ENCODE peak calls at places on chromosomes 11 and 22, in ten cellular contexts. G is A549; X is heart left ventricle; L is heart right ventricle; C is CD8-positive, alpha-beta memory T cell; Z is spleen; B is naive thymus-derived CD4-positive, alpha-beta T cell; A is CD8-positive, alpha-beta T cell; H is trophoblast cell; I is upper lobe of left lung. S is an unnamed sample.

GRCh38 chr11:120065876-120066275 is 72.0 kb downstream of the TRIM29 start:
- DNase-seq in G (no peak), X (no peak), L (no peak), C (no peak), Z (no peak), B (no peak), A (no peak), H (no peak), I (no peak), S (no peak)

GRCh38 chr11:114180301-114181055 is 115.7 kb upstream of the NNMT start:
- DNase-seq in G (peak), X (peak), L (peak), C (no peak), Z (no peak), B (no peak), A (peak), H (peak), I (no peak), S (no peak)

GRCh38 chr11:127003260-127003981 is 2.9 kb upstream of the KIRREL3 start:
- DNase-seq in G (peak), X (no peak), L (no peak), C (no peak), Z (no peak), B (no peak), A (no peak), H (peak), I (peak), S (peak)

GRCh38 chr11:94731921-94732601 is 36.1 kb upstream of the AMOTL1 start:
- DNase-seq in G (peak), X (peak), L (no peak), C (no peak), Z (no peak), B (no peak), A (no peak), H (peak), I (no peak), S (peak)

GRCh38 chr11:68449951-68450350 is 10.6 kb upstream of the PPP6R3 start:
- DNase-seq in G (no peak), X (no peak), L (peak), C (no peak), Z (peak), B (no peak), A (no peak), H (no peak), I (no peak), S (no peak)

GRCh38 chr22:26615149-26615548 is 2.7 kb downstream of the CRYBB1 start:
- DNase-seq in G (no peak), X (no peak), L (no peak), C (no peak), Z (peak), B (no peak), A (no peak), H (no peak), I (no peak), S (no peak)

GRCh38 chr22:37657590-37658132 is 862 bp upstream of the PDXP start:
- DNase-seq in G (no peak), X (no peak), L (no peak), C (no peak), Z (no peak), B (no peak), A (no peak), H (no peak), I (no peak), S (no peak)

GRCh38 chr11:9109858-9110731 is 18.7 kb upstream of the SCUBE2 start:
- DNase-seq in G (no peak), X (no peak), L (no peak), C (no peak), Z (no peak), B (no peak), A (no peak), H (no peak), I (no peak), S (no peak)

GRCh38 chr11:9853929-9854557 is 190.2 kb downstream of the SWAP70 start:
- DNase-seq in G (no peak), X (no peak), L (no peak), C (no peak), Z (no peak), B (no peak), A (no peak), H (no peak), I (no peak), S (no peak)

GRCh38 chr11:3723014-3723708 is 52.0 kb upstream of the CHRNA10 start:
- DNase-seq in G (peak), X (no peak), L (no peak), C (no peak), Z (no peak), B (no peak), A (no peak), H (peak), I (no peak), S (peak)

GRCh38 chr22:31626427-31627150 is 35.4 kb downstream of the PISD start:
- DNase-seq in G (no peak), X (no peak), L (no peak), C (no peak), Z (no peak), B (no peak), A (no peak), H (no peak), I (no peak), S (no peak)

GRCh38 chr11:75591966-75592365 is 29.9 kb downstream of the SERPINH1 start:
- DNase-seq in G (no peak), X (no peak), L (no peak), C (no peak), Z (no peak), B (no peak), A (no peak), H (no peak), I (no peak), S (no peak)

GRCh38 chr11:88103337-88104206 is 71.7 kb downstream of the RAB38 start:
- DNase-seq in G (peak), X (peak), L (no peak), C (peak), Z (no peak), B (peak), A (peak), H (peak), I (no peak), S (peak)

GRCh38 chr11:63502252-63502820 is 3.5 kb upstream of the LGALS12 start:
- DNase-seq in G (no peak), X (no peak), L (no peak), C (no peak), Z (no peak), B (peak), A (no peak), H (no peak), I (no peak), S (no peak)

GRCh38 chr11:129434641-129435498 is 59.2 kb downstream of the BARX2 start:
- DNase-seq in G (no peak), X (no peak), L (no peak), C (no peak), Z (no peak), B (no peak), A (no peak), H (no peak), I (no peak), S (no peak)

GRCh38 chr11:45089251-45089650 is 57.2 kb upstream of the PRDM11 start:
- DNase-seq in G (peak), X (peak), L (peak), C (no peak), Z (no peak), B (no peak), A (no peak), H (peak), I (no peak), S (peak)

GRCh38 chr22:41381329-41382097 is at the start of gene TEF:
- DNase-seq in G (peak), X (peak), L (peak), C (peak), Z (peak), B (peak), A (peak), H (peak), I (peak), S (peak)

GRCh38 chr11:123640677-123641494 is 13.5 kb downstream of the SCN3B start:
- DNase-seq in G (peak), X (peak), L (peak), C (peak), Z (no peak), B (peak), A (peak), H (no peak), I (no peak), S (peak)

GRCh38 chr11:2381494-2382128 is 4.5 kb downstream of the CD81 start:
- DNase-seq in G (no peak), X (no peak), L (peak), C (no peak), Z (peak), B (no peak), A (no peak), H (no peak), I (no peak), S (no peak)
- H3K4me3 ChIP-seq in G (no peak), X (no peak), L (no peak), C (no peak), Z (no peak), B (no peak), A (no peak), H (no peak), I (peak), S (no peak)

GRCh38 chr22:43047605-43048004 is 32.7 kb upstream of the PACSIN2 start:
- DNase-seq in G (no peak), X (no peak), L (no peak), C (no peak), Z (no peak), B (no peak), A (no peak), H (no peak), I (no peak), S (no peak)
- H3K27ac ChIP-seq in G (no peak), X (no peak), L (no peak), C (no peak), Z (no peak), B (no peak), A (no peak), H (no peak), I (no peak), S (peak)

DNA sequence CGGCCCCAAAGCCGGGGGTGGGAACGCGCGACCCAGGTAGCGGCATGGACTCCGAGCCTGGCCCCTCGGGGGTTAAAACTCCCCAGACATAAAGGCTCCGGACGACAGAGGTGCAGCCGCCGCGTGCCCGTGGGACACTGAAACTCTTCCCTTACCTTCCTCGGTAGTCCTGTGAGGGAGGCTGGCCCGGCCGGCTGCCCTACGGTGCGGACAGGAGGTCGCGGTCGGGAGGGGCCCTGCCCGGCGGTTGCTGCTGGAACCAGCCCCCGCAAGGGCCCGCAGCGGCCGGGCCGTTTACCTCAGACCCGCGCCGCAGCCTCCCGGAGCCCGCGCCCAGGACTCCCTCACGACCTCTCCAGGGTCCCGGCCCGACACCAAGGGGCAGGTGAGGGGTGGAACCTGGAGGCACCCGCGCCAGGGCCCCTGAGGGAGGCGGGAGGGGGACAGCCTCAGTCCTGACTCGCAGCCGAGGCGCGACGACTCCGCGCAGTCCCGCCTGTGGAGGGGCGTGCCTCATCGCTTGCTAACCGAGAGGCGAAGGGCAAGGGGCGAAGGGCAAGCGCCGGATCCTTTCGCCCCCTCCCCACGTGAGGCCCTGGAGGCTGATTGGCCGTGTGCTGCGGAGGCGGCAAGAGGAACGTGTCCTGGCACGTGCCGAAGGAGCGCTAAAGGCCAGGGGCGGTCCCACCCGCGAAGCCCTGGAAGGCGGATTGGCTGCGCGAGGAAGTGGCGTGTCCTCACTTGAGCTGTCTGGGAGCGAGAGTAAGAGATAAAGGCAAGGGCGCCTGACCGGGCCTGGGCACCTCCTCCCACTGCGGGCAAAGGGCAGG is at the start of gene UPB1:
- DNase-seq in G (no peak), X (no peak), L (no peak), C (no peak), Z (no peak), B (no peak), A (no peak), H (no peak), I (peak), S (no peak)
- H3K4me3 ChIP-seq in G (no peak), X (peak), L (peak), C (no peak), Z (no peak), B (no peak), A (no peak), H (no peak), I (peak), S (no peak)

GRCh38 chr22:24424001-24424900 is 3.1 kb upstream of the ADORA2A start:
- DNase-seq in G (no peak), X (no peak), L (peak), C (peak), Z (peak), B (peak), A (peak), H (no peak), I (peak), S (no peak)

GRCh38 chr22:24422078-24422665 is 5.2 kb upstream of the ADORA2A start:
- DNase-seq in G (no peak), X (no peak), L (no peak), C (no peak), Z (no peak), B (no peak), A (no peak), H (no peak), I (no peak), S (no peak)

GRCh38 chr22:24421428-24421931 is 5.9 kb upstream of the ADORA2A start:
- DNase-seq in G (peak), X (no peak), L (no peak), C (no peak), Z (no peak), B (peak), A (peak), H (no peak), I (no peak), S (no peak)

GRCh38 chr22:24424901-24425775 is 2.3 kb upstream of the ADORA2A start:
- DNase-seq in G (no peak), X (no peak), L (peak), C (no peak), Z (no peak), B (no peak), A (no peak), H (no peak), I (no peak), S (no peak)

GRCh38 chr22:24423519-24424000 is 3.8 kb upstream of the ADORA2A start:
- DNase-seq in G (peak), X (peak), L (peak), C (peak), Z (peak), B (peak), A (peak), H (no peak), I (peak), S (peak)
- H3K27ac ChIP-seq in G (peak), X (peak), L (peak), C (no peak), Z (peak), B (peak), A (no peak), H (no peak), I (peak), S (no peak)

GRCh38 chr11:64778223-64778472 is 194 bp downstream of the SF1 start:
- DNase-seq in G (no peak), X (no peak), L (no peak), C (no peak), Z (no peak), B (no peak), A (no peak), H (no peak), I (no peak), S (no peak)

GRCh38 chr11:64776875-64777274 is 1.5 kb downstream of the SF1 start:
- DNase-seq in G (no peak), X (no peak), L (no peak), C (no peak), Z (peak), B (no peak), A (no peak), H (no peak), I (no peak), S (no peak)

GRCh38 chr11:64778473-64779298 is at the start of gene SF1:
- DNase-seq in G (peak), X (peak), L (peak), C (peak), Z (peak), B (peak), A (peak), H (peak), I (peak), S (peak)

GRCh38 chr11:64777449-64778222 is 706 bp downstream of the SF1 start:
- DNase-seq in G (peak), X (peak), L (peak), C (peak), Z (peak), B (peak), A (peak), H (peak), I (peak), S (peak)

GRCh38 chr11:64776425-64776824 is 1.9 kb downstream of the SF1 start:
- DNase-seq in G (no peak), X (no peak), L (no peak), C (no peak), Z (no peak), B (no peak), A (no peak), H (no peak), I (no peak), S (no peak)
- H3K4me3 ChIP-seq in G (peak), X (peak), L (peak), C (peak), Z (peak), B (peak), A (peak), H (no peak), I (peak), S (peak)

GRCh38 chr11:125179895-125180294 is 15.3 kb downstream of the PKNOX2 start:
- DNase-seq in G (no peak), X (no peak), L (no peak), C (no peak), Z (peak), B (no peak), A (no peak), H (no peak), I (no peak), S (no peak)
- H3K27ac ChIP-seq in G (no peak), X (no peak), L (no peak), C (no peak), Z (no peak), B (no peak), A (no peak), H (no peak), I (no peak), S (no peak)

GRCh38 chr11:57635236-57635635 is 14.5 kb downstream of the YPEL4 start:
- DNase-seq in G (no peak), X (no peak), L (no peak), C (no peak), Z (no peak), B (no peak), A (no peak), H (no peak), I (no peak), S (no peak)

GRCh38 chr11:57638811-57639320 is 10.8 kb downstream of the YPEL4 start:
- DNase-seq in G (no peak), X (no peak), L (no peak), C (no peak), Z (no peak), B (no peak), A (no peak), H (no peak), I (no peak), S (no peak)

GRCh38 chr11:57638005-57638760 is 11.5 kb downstream of the YPEL4 start:
- DNase-seq in G (peak), X (peak), L (peak), C (no peak), Z (no peak), B (no peak), A (no peak), H (no peak), I (peak), S (peak)

GRCh38 chr11:57639321-57640067 is 10.2 kb downstream of the YPEL4 start:
- DNase-seq in G (peak), X (no peak), L (no peak), C (no peak), Z (no peak), B (no peak), A (no peak), H (no peak), I (peak), S (peak)

GRCh38 chr11:57637626-57638004 is 12.1 kb downstream of the YPEL4 start:
- DNase-seq in G (no peak), X (no peak), L (no peak), C (no peak), Z (no peak), B (no peak), A (no peak), H (peak), I (peak), S (no peak)
- H3K4me3 ChIP-seq in G (peak), X (peak), L (peak), C (peak), Z (peak), B (no peak), A (peak), H (peak), I (peak), S (peak)

GRCh38 chr11:115939726-115940421 is 435.7 kb upstream of the CADM1 start:
- DNase-seq in G (no peak), X (no peak), L (no peak), C (no peak), Z (no peak), B (no peak), A (no peak), H (no peak), I (no peak), S (no peak)

GRCh38 chr11:115941481-115941993 is 437.3 kb upstream of the CADM1 start:
- DNase-seq in G (no peak), X (peak), L (peak), C (no peak), Z (no peak), B (no peak), A (no peak), H (peak), I (no peak), S (peak)

GRCh38 chr11:115939104-115939503 is 434.9 kb upstream of the CADM1 start:
- DNase-seq in G (no peak), X (no peak), L (no peak), C (no peak), Z (no peak), B (no peak), A (no peak), H (no peak), I (no peak), S (no peak)

GRCh38 chr11:115942043-115942442 is 437.8 kb upstream of the CADM1 start:
- DNase-seq in G (no peak), X (no peak), L (no peak), C (no peak), Z (no peak), B (no peak), A (no peak), H (no peak), I (no peak), S (no peak)

GRCh38 chr11:115941044-115941443 is 436.8 kb upstream of the CADM1 start:
- DNase-seq in G (no peak), X (no peak), L (no peak), C (no peak), Z (no peak), B (no peak), A (no peak), H (no peak), I (no peak), S (no peak)
- H3K27ac ChIP-seq in G (no peak), X (peak), L (no peak), C (no peak), Z (no peak), B (no peak), A (no peak), H (no peak), I (no peak), S (peak)